ENCODE peak calls at places on chromosomes 12 and 14, in six cellular contexts. F, D, R, W, L and M are unnamed samples.

GRCh38 chr12:120764766-120765165 is 39.1 kb downstream of the ACADS start:
- DNase-seq in F (no peak), D (no peak), R (no peak), W (no peak), L (no peak), M (no peak)

GRCh38 chr14:51547260-51547659 is 104.5 kb upstream of the FRMD6 start:
- DNase-seq in F (peak; percentile 23), D (peak; percentile 99), R (no peak), W (peak; percentile 36), L (no peak), M (peak; percentile 98)

GRCh38 chr12:107263980-107264379 is 170.6 kb upstream of the CRY1 start:
- DNase-seq in F (no peak), D (no peak), R (no peak), W (no peak), L (no peak), M (no peak)

GRCh38 chr12:131511803-131512564 is 198.9 kb upstream of the SFSWAP start:
- DNase-seq in F (no peak), D (no peak), R (no peak), W (no peak), L (no peak), M (no peak)

GRCh38 chr14:89826581-89826980 is 127.9 kb downstream of the EFCAB11 start:
- DNase-seq in F (no peak), D (no peak), R (no peak), W (no peak), L (no peak), M (peak; percentile 32)

GRCh38 chr14:101478096-101478495 is 83.2 kb upstream of the DIO3 start:
- DNase-seq in F (peak; percentile 17), D (no peak), R (no peak), W (no peak), L (no peak), M (no peak)

GRCh38 chr12:55955800-55956508 is 9.9 kb downstream of the PMEL start:
- DNase-seq in F (no peak), D (peak; percentile 44), R (no peak), W (peak; percentile 58), L (no peak), M (peak; percentile 95)

GRCh38 chr12:59699408-59700144 is 103.7 kb downstream of the SLC16A7 start:
- DNase-seq in F (no peak), D (peak; percentile 91), R (no peak), W (no peak), L (no peak), M (peak; percentile 89)

GRCh38 chr14:72615511-72616121 is 278.3 kb downstream of the DPF3 start:
- DNase-seq in F (peak; percentile 12), D (peak; percentile 22), R (no peak), W (no peak), L (peak; percentile 1), M (peak; percentile 89)

GRCh38 chr14:105335735-105336476 is 21.4 kb downstream of the PACS2 start:
- DNase-seq in F (no peak), D (no peak), R (no peak), W (no peak), L (no peak), M (no peak)

GRCh38 chr14:104870368-104871144 is 5.5 kb downstream of the CEP170B start:
- DNase-seq in F (no peak), D (no peak), R (peak; percentile 56), W (no peak), L (no peak), M (no peak)

GRCh38 chr14:42490536-42490935 is 883.9 kb downstream of the LRFN5 start:
- DNase-seq in F (no peak), D (no peak), R (no peak), W (no peak), L (no peak), M (no peak)

GRCh38 chr14:69769623-69770022 is 2.7 kb downstream of the SRSF5 start:
- DNase-seq in F (no peak), D (no peak), R (no peak), W (no peak), L (no peak), M (no peak)

GRCh38 chr12:116927244-116927940 is 16.6 kb downstream of the FBXW8 start:
- DNase-seq in F (no peak), D (no peak), R (no peak), W (no peak), L (no peak), M (no peak)

GRCh38 chr12:94686834-94687628 is 36.7 kb upstream of the TMCC3 start:
- DNase-seq in F (no peak), D (no peak), R (no peak), W (no peak), L (no peak), M (peak; percentile 23)

GRCh38 chr12:93707836-93708235 is 30.7 kb downstream of the CRADD start:
- DNase-seq in F (no peak), D (peak; percentile 48), R (no peak), W (no peak), L (no peak), M (peak; percentile 75)

GRCh38 chr12:93862424-93862823 is 185.2 kb downstream of the CRADD start:
- DNase-seq in F (no peak), D (peak; percentile 68), R (no peak), W (no peak), L (no peak), M (no peak)

GRCh38 chr14:26008290-26008689 is 589.5 kb downstream of the NOVA1 start:
- DNase-seq in F (no peak), D (no peak), R (peak; percentile 55), W (no peak), L (no peak), M (peak; percentile 50)

DNA sequence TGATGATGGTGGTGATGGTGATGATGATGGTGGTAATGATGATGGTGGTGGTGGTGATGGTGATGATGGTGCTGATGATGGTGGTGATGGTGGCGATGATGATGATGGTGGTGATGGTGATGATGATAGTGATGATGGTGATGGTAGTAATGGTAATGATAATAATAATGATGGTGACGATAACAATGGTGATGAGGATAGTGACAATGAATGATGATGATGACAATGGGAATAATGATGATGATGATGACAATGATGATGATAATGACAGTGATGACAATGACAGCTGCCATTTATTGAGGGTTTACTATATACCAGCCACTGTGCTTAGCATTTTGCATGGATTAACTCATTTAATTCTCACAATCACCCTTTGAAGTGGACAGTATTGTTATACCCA is 94.6 kb downstream of the SRRM4 start:
- DNase-seq in F (no peak), D (no peak), R (no peak), W (no peak), L (no peak), M (no peak)
- TF ChIP-seq CTCF in F (no peak), D (no peak), R (no peak), W (no peak), L (no peak), M (no peak)

GRCh38 chr12:108564724-108565123 is 2.3 kb downstream of the ISCU start:
- DNase-seq in F (peak; percentile 18), D (no peak), R (no peak), W (no peak), L (no peak), M (no peak)

GRCh38 chr12:108562348-108563134 is at the start of gene ISCU:
- DNase-seq in F (peak; percentile 99), D (peak; percentile 94), R (peak; percentile 99), W (peak; percentile 95), L (peak; percentile 93), M (peak; percentile 98)

GRCh38 chr12:108563135-108563803 is 873 bp downstream of the ISCU start:
- DNase-seq in F (peak; percentile 95), D (peak; percentile 90), R (peak; percentile 85), W (peak; percentile 76), L (peak; percentile 82), M (peak; percentile 87)

GRCh38 chr12:108561852-108562347 is 496 bp upstream of the ISCU start:
- DNase-seq in F (no peak), D (no peak), R (peak; percentile 53), W (no peak), L (no peak), M (no peak)

DNA sequence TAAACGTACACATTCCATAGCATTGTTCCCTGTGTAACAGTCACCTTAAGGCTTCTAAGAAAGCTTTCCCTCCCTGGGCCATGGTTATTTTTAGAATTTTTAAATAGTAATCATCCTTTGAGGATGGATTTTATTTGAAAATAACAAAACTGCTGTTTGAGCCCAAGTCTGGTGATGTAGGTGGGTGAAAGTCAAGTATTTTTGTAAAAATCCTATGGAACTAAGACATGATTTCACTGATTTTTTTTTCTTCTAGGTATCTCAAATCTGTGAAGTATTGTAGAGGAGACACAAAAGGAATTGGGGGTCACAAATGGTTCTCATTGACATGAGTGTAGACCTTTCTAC is 1.4 kb downstream of the ISCU start:
- DNase-seq in F (no peak), D (no peak), R (no peak), W (no peak), L (no peak), M (no peak)
- H3K4me3 ChIP-seq in F (peak overlapping the region; percentile 86), D (peak overlapping the region; percentile 96), R (peak overlapping the region; percentile 67), W (no peak overlapping the region), L (no peak overlapping the region), M (peak overlapping the region; percentile 94)

DNA sequence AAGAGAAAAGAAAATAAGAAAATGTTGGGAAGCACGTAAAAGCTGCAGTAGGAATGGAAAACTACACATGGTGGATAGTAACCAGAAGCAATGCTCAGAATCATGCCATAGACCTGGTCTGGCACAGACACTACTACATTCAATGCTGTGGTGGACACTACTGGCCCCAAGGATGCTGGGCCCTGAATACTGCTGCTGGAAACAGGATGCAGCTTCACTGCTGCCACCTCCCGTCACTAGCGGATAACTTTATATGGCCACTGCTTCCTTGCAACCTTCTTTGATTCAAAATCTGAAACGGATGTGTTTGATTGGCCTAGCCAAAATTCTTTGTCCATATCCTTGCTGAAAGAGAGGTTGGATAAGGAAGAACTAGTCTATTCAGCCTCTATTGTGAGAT is 30.7 kb downstream of the ADCY6 start:
- DNase-seq in F (no peak), D (peak; percentile 7), R (no peak), W (no peak), L (no peak), M (no peak)
- TF ChIP-seq CTCF in F (no peak), D (no peak), R (peak; percentile 6), W (no peak), L (no peak), M (no peak)

GRCh38 chr12:118356809-118357326 is 15.8 kb downstream of the TAOK3 start:
- DNase-seq in F (no peak), D (peak; percentile 92), R (no peak), W (no peak), L (no peak), M (peak; percentile 84)

GRCh38 chr12:118358008-118358359 is 14.7 kb downstream of the TAOK3 start:
- DNase-seq in F (no peak), D (no peak), R (no peak), W (no peak), L (no peak), M (no peak)

GRCh38 chr12:118355838-118356237 is 16.9 kb downstream of the TAOK3 start:
- DNase-seq in F (no peak), D (peak; percentile 38), R (no peak), W (no peak), L (no peak), M (no peak)

GRCh38 chr12:118358607-118359540 is 13.8 kb downstream of the TAOK3 start:
- DNase-seq in F (no peak), D (no peak), R (no peak), W (no peak), L (no peak), M (no peak)

DNA sequence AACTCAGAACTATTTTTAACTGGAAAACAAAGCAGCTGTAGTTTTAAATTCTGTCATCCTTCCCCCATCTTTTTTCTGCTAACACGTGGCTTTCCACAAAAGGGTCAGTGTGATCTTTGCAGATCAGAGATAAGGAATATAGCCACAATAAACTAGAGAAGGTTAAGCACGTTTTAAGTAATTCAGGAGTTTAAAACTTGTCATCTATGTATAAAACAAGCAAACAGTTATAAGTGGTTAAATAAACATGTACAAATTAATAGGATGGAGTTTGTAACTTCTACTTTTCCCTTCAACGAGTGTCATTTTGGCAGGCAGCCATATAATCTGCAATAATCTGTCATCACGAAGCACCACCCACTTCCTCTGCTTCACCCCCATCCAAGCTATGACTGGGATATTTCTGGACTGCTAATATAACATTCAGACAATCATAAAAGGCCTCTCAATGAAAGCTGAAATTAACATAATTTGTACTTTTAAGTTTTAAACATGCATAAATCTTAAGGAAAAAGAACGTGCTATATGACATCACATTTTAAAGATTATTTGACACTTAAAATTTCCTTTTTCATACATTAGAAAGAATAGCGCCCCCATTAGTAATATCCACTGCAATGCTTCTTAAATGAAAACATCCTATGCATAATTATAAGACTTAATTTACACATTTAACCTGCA is 15.2 kb downstream of the TAOK3 start:
- DNase-seq in F (peak; percentile 71), D (peak; percentile 68), R (no peak), W (no peak), L (peak; percentile 51), M (peak; percentile 62)
- H3K4me3 ChIP-seq in F (no peak overlapping the region), D (no peak overlapping the region), R (no peak overlapping the region), W (no peak overlapping the region), L (no peak overlapping the region), M (no peak overlapping the region)